ENCODE peak calls at places on chromosome 12, in four cellular contexts. O is left ventricle myocardium inferior, C is GM23338, U is GM06990. D is an unnamed sample. For H3K36me3, the result is how much of the 10 kb centered on the place peaks cover.

GRCh38 chr12:93877446-93877845 is 200.3 kb downstream of the CRADD start:
- DNase-seq in U (no peak), O (no peak), C (peak), D (no peak)

GRCh38 chr12:49542592-49543160 is 3.8 kb downstream of the KCNH3 start:
- DNase-seq in C (no peak), U (no peak), O (peak), D (no peak)

GRCh38 chr12:2629051-2629450 is 165.7 kb upstream of the FKBP4 start:
- DNase-seq in U (no peak), O (no peak), C (no peak), D (no peak)

GRCh38 chr12:28618171-28618570 is 427.9 kb downstream of the CCDC91 start:
- DNase-seq in U (no peak), C (no peak), O (no peak), D (no peak)

GRCh38 chr12:6925543-6926279 is 2.0 kb upstream of the ATN1 start:
- DNase-seq in O (peak), U (no peak), C (peak), D (no peak)

GRCh38 chr12:67855103-67855502 is 134.1 kb upstream of the IFNG-AS1 start:
- DNase-seq in O (no peak), C (no peak), U (no peak), D (no peak)

GRCh38 chr12:123995023-123995422 is 22.0 kb downstream of the ZNF664 start:
- DNase-seq in U (peak), C (no peak), O (no peak), D (no peak)

GRCh38 chr12:56332512-56333196 is 1.1 kb downstream of the PAN2 start:
- DNase-seq in C (no peak), U (no peak), O (no peak), D (no peak)

GRCh38 chr12:46473634-46474201 is 101.1 kb upstream of the SLC38A2 start:
- DNase-seq in C (no peak), U (peak), O (peak), D (no peak)

GRCh38 chr12:11886339-11886738 is 184.4 kb upstream of the BCL2L14 start:
- DNase-seq in U (no peak), O (no peak), C (no peak), D (no peak)

GRCh38 chr12:11891350-11892064 is 179.2 kb upstream of the BCL2L14 start:
- DNase-seq in O (peak), U (no peak), C (no peak), D (no peak)

GRCh38 chr12:11884661-11885060 is 186.1 kb upstream of the BCL2L14 start:
- DNase-seq in O (no peak), U (no peak), C (no peak), D (no peak)

GRCh38 chr12:11885261-11886038 is 185.3 kb upstream of the BCL2L14 start:
- DNase-seq in U (no peak), C (no peak), O (no peak), D (no peak)

GRCh38 chr12:11888029-11888428 is 182.7 kb upstream of the BCL2L14 start:
- DNase-seq in C (no peak), O (no peak), U (no peak), D (no peak)
- H3K36me3 ChIP-seq in C (under half), O (under half), U (under half), D (under half)

DNA sequence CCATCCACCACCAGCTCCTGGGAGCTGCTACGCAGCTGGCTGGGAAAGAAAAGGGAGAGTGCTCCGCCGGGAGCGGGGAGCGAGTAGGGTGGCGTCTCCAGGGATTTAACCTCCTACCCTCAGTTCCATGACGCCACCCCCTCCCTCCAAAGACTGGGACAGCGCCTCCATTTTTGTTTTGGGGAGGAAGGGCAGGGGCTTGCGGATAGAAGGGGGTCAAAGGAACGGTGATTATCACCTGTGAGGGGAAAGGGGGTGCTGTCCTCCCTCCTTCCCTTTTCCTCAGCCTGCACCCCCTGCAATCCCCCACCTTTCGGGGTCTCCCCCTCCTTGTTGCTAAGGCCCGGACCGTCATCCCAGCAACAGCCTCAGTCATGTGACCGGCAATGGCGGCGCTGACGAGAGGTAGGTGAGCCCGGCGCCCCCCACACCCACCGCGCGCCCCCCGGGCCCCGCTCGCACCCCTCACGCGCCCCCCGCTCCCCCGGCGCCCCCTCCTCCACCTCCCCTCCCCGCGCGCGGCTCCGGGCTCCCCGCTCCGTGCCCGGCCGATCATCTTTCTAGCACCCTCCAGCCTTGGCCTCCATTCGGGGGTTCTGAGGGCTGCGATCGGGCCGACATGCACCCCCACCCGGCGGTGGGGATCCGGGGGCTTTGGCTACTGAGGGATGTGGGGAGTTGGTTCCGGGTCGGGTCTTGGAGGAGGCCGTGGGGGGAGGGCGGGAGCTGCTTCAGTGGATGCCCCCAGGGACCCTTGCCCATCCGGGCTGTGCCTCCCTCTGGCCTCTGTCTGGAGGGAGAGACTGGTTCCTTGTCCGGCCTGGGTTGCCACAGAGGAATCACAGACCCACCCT is at the start of gene DTX3:
- DNase-seq in U (peak), O (peak), C (peak), D (no peak)
- H3K36me3 ChIP-seq in U (under half), O (under half), C (under half), D (under half)

GRCh38 chr12:64019101-64019500 is 174.6 kb downstream of the SRGAP1 start:
- DNase-seq in O (no peak), U (no peak), C (no peak), D (no peak)

GRCh38 chr12:64018524-64018923 is 174.0 kb downstream of the SRGAP1 start:
- DNase-seq in C (no peak), O (no peak), U (no peak), D (no peak)

GRCh38 chr12:64019654-64020053 is 175.2 kb downstream of the SRGAP1 start:
- DNase-seq in U (no peak), C (no peak), O (no peak), D (no peak)

GRCh38 chr12:64016521-64016920 is 172.0 kb downstream of the SRGAP1 start:
- DNase-seq in O (no peak), U (no peak), C (no peak), D (no peak)
- H3K36me3 ChIP-seq in O (under half), U (under half), C (under half), D (under half)

GRCh38 chr12:98532687-98533304 is 17.4 kb downstream of the TMPO start:
- DNase-seq in C (peak), U (no peak), O (no peak), D (no peak)
- H3K36me3 ChIP-seq in C (half or more), U (under half), O (half or more), D (under half)

GRCh38 chr12:114369088-114369487 is 36.9 kb downstream of the TBX5 start:
- DNase-seq in C (no peak), U (no peak), O (no peak), D (no peak)
- H3K36me3 ChIP-seq in C (under half), U (under half), O (under half), D (under half)